ENCODE peak calls at places on chromosomes 11 and 22, in four cellular contexts. One of them, this sample, is unnamed.

GRCh38 chr22:26318975-26319374 is 110.1 kb upstream of the ASPHD2 start:
- DNase-seq in spleen: no peak
- DNase-seq in upper lobe of left lung: no peak
- DNase-seq in GM23338: peak; percentile 83
- DNase-seq in this sample: no peak

GRCh38 chr22:36180038-36180880 is 19.7 kb upstream of the APOL3 start:
- DNase-seq in upper lobe of left lung: peak; percentile 89
- DNase-seq in GM23338: peak; percentile 87
- DNase-seq in spleen: peak; percentile 95
- DNase-seq in this sample: peak; percentile 93

GRCh38 chr11:102760355-102761035 is 19.9 kb downstream of the MMP10 start:
- DNase-seq in GM23338: no peak
- DNase-seq in upper lobe of left lung: no peak
- DNase-seq in spleen: no peak
- DNase-seq in this sample: no peak

GRCh38 chr11:48088682-48089050 is 108.3 kb downstream of the PTPRJ start:
- DNase-seq in GM23338: no peak
- DNase-seq in upper lobe of left lung: no peak
- DNase-seq in spleen: no peak
- DNase-seq in this sample: no peak

GRCh38 chr11:119389611-119390254 is 8.2 kb upstream of the USP2 start:
- DNase-seq in upper lobe of left lung: no peak
- DNase-seq in GM23338: peak; percentile 87
- DNase-seq in spleen: no peak
- DNase-seq in this sample: no peak

GRCh38 chr22:41880653-41881052 is 34.2 kb downstream of the SHISA8 start:
- DNase-seq in GM23338: no peak
- DNase-seq in spleen: peak; percentile 57
- DNase-seq in upper lobe of left lung: no peak
- DNase-seq in this sample: no peak

GRCh38 chr11:126440792-126441514 is 85.5 kb downstream of the ST3GAL4 start:
- DNase-seq in GM23338: peak; percentile 91
- DNase-seq in spleen: peak; percentile 91
- DNase-seq in upper lobe of left lung: peak; percentile 75
- DNase-seq in this sample: peak; percentile 86

GRCh38 chr11:73389134-73389525 is 12.9 kb downstream of the RELT start:
- DNase-seq in GM23338: no peak
- DNase-seq in upper lobe of left lung: no peak
- DNase-seq in spleen: no peak
- DNase-seq in this sample: no peak

GRCh38 chr11:70124321-70125061 is 46.4 kb downstream of the ANO1 start:
- DNase-seq in spleen: no peak
- DNase-seq in upper lobe of left lung: no peak
- DNase-seq in GM23338: no peak
- DNase-seq in this sample: peak; percentile 81

GRCh38 chr11:46914910-46915309 is 3.4 kb downstream of the LRP4 start:
- DNase-seq in upper lobe of left lung: no peak
- DNase-seq in GM23338: no peak
- DNase-seq in spleen: no peak
- DNase-seq in this sample: no peak
- H3K27me3 ChIP-seq in upper lobe of left lung: no peaks in the 10 kb centered on the region
- H3K27me3 ChIP-seq in GM23338: peaks cover 22% of the 10 kb centered on the region
- H3K27me3 ChIP-seq in spleen: peaks cover 35% of the 10 kb centered on the region
- H3K27me3 ChIP-seq in this sample: no peaks in the 10 kb centered on the region

GRCh38 chr11:117230286-117230961 is 1.4 kb downstream of the PCSK7 start:
- DNase-seq in upper lobe of left lung: no peak
- DNase-seq in spleen: no peak
- DNase-seq in GM23338: no peak
- DNase-seq in this sample: peak; percentile 58
- H3K27ac ChIP-seq in upper lobe of left lung: no peak overlapping the region
- H3K27ac ChIP-seq in spleen: peak overlapping the region; percentile 91
- H3K27ac ChIP-seq in GM23338: no peak overlapping the region
- H3K27ac ChIP-seq in this sample: peak overlapping the region; percentile 99

GRCh38 chr22:39317084-39317755 is 2.2 kb downstream of the RPL3 start:
- DNase-seq in GM23338: no peak
- DNase-seq in spleen: no peak
- DNase-seq in upper lobe of left lung: no peak
- DNase-seq in this sample: no peak

GRCh38 chr22:39316440-39317083 is 2.9 kb downstream of the RPL3 start:
- DNase-seq in GM23338: peak; percentile 81
- DNase-seq in spleen: peak; percentile 87
- DNase-seq in upper lobe of left lung: peak; percentile 81
- DNase-seq in this sample: peak; percentile 89

GRCh38 chr22:39314251-39314971 is 5.0 kb downstream of the RPL3 start:
- DNase-seq in upper lobe of left lung: no peak
- DNase-seq in spleen: no peak
- DNase-seq in GM23338: peak; percentile 47
- DNase-seq in this sample: no peak

GRCh38 chr22:39313258-39314001 is 6.0 kb downstream of the RPL3 start:
- DNase-seq in GM23338: no peak
- DNase-seq in spleen: no peak
- DNase-seq in upper lobe of left lung: no peak
- DNase-seq in this sample: no peak

GRCh38 chr22:39315389-39315788 is 4.0 kb downstream of the RPL3 start:
- DNase-seq in GM23338: no peak
- DNase-seq in upper lobe of left lung: no peak
- DNase-seq in spleen: no peak
- DNase-seq in this sample: no peak
- TF ChIP-seq POLR2AphosphoS5 in GM23338: no peak
- TF ChIP-seq POLR2AphosphoS5 in upper lobe of left lung: no peak
- TF ChIP-seq POLR2AphosphoS5 in spleen: no peak
- TF ChIP-seq POLR2AphosphoS5 in this sample: no peak

GRCh38 chr11:61018059-61018458 is 46.6 kb downstream of the CD6 start:
- DNase-seq in GM23338: no peak
- DNase-seq in upper lobe of left lung: no peak
- DNase-seq in spleen: no peak
- DNase-seq in this sample: no peak
- H3K27me3 ChIP-seq in GM23338: no peaks in the 10 kb centered on the region
- H3K27me3 ChIP-seq in upper lobe of left lung: no peaks in the 10 kb centered on the region
- H3K27me3 ChIP-seq in spleen: no peaks in the 10 kb centered on the region
- H3K27me3 ChIP-seq in this sample: no peaks in the 10 kb centered on the region

GRCh38 chr11:121033635-121034034 is 9.7 kb downstream of the TBCEL start:
- DNase-seq in upper lobe of left lung: no peak
- DNase-seq in spleen: no peak
- DNase-seq in GM23338: no peak
- DNase-seq in this sample: no peak
- H3K27ac ChIP-seq in upper lobe of left lung: no peak overlapping the region
- H3K27ac ChIP-seq in spleen: no peak overlapping the region
- H3K27ac ChIP-seq in GM23338: no peak overlapping the region
- H3K27ac ChIP-seq in this sample: no peak overlapping the region

DNA sequence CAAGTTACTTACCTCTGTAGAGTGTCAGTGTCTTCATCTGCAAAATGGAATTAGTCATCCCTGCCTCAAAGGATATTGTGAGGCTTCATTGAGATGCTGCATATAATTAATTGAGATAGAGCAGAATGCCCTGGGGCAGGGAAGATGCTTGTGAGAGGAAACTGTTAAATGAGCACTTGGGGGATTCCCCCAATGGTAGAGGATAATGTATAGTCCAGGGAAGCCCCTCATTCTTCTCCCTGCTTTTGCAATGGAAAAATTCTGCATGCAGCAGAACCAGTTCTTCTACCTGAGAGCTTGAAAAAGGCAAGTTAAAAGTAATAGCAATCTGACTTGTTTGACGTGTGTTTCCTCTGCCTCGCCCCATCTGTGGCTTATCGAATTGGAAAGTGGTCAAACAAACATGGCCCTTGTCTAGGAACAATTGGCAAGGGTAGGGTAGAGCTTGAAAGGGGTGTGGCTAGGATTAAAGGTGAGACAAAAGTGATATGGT is 90.9 kb downstream of the NAV2 start:
- DNase-seq in GM23338: peak; percentile 29
- DNase-seq in spleen: no peak
- DNase-seq in upper lobe of left lung: peak; percentile 66
- DNase-seq in this sample: no peak
- TF ChIP-seq POLR2AphosphoS5 in GM23338: no peak
- TF ChIP-seq POLR2AphosphoS5 in spleen: no peak
- TF ChIP-seq POLR2AphosphoS5 in upper lobe of left lung: peak; percentile 11
- TF ChIP-seq POLR2AphosphoS5 in this sample: no peak

GRCh38 chr22:45061332-45061731 is 51.5 kb upstream of the PHF21B start:
- DNase-seq in GM23338: peak; percentile 39
- DNase-seq in upper lobe of left lung: no peak
- DNase-seq in spleen: no peak
- DNase-seq in this sample: no peak
- H3K27me3 ChIP-seq in GM23338: no peaks in the 10 kb centered on the region
- H3K27me3 ChIP-seq in upper lobe of left lung: no peaks in the 10 kb centered on the region
- H3K27me3 ChIP-seq in spleen: no peaks in the 10 kb centered on the region
- H3K27me3 ChIP-seq in this sample: peaks cover 12% of the 10 kb centered on the region